ENCODE peak calls at places on chromosomes 7 and 10, in nine cellular contexts. E is stimulated activated CD8-positive, alpha-beta memory T cell treated with anti-CD3 and anti-CD28 coated beads, Interleukin-4, amount 100 ng/mL, for 24 hours; S is HT-29; N is astrocyte of the cerebellum; I is Calu3; C is stimulated activated CD4-positive, alpha-beta T cell treated with anti-CD3 and anti-CD28 coated beads, Interleukin-4, amount 100 ng/mL, for 1 hour; Z is MM.1S; W is left ventricle myocardium superior; A is NK-92 treated with Interleukin-12 subunit alpha and Interleukin-12 subunit beta, amount 100 ng/mL, for 24 hours. O is an unnamed sample.

GRCh38 chr7:127588697-127589482 is 679 bp downstream of the ARF5 start:
- DNase-seq in E (no peak), S (peak), N (no peak), I (peak), C (peak), Z (peak), W (peak), A (peak), O (peak)

GRCh38 chr7:5211730-5212482 is 21.9 kb downstream of the WIPI2 start:
- DNase-seq in E (no peak), S (no peak), N (no peak), I (no peak), C (no peak), Z (no peak), W (no peak), A (no peak), O (no peak)

GRCh38 chr7:10312942-10313341 is 660.7 kb upstream of the PHF14 start:
- DNase-seq in E (no peak), S (no peak), N (no peak), I (no peak), C (no peak), Z (no peak), W (no peak), A (no peak), O (no peak)

GRCh38 chr10:120598377-120598776 is 141.3 kb downstream of the PLPP4 start:
- DNase-seq in E (no peak), S (peak), N (no peak), I (no peak), C (no peak), Z (no peak), W (no peak), A (no peak), O (no peak)

GRCh38 chr7:130940907-130941306 is 206.9 kb upstream of the KLF14 start:
- DNase-seq in E (no peak), S (peak), N (no peak), I (no peak), C (no peak), Z (no peak), W (no peak), A (no peak), O (no peak)

GRCh38 chr7:99489235-99489634 is 10.8 kb downstream of the ZNF394 start:
- DNase-seq in E (no peak), S (no peak), N (no peak), I (no peak), C (no peak), Z (no peak), W (no peak), A (no peak), O (no peak)

GRCh38 chr10:130578532-130579289 is 442.5 kb downstream of the GLRX3 start:
- DNase-seq in E (no peak), S (no peak), N (no peak), I (no peak), C (no peak), Z (no peak), W (no peak), A (no peak), O (no peak)

GRCh38 chr7:81330108-81330507 is 411.3 kb upstream of the SEMA3C start:
- DNase-seq in E (no peak), S (peak), N (no peak), I (peak), C (no peak), Z (no peak), W (no peak), A (no peak), O (no peak)

GRCh38 chr10:73979428-73980407 is 18.2 kb upstream of the VCL start:
- DNase-seq in E (no peak), S (no peak), N (no peak), I (no peak), C (no peak), Z (no peak), W (no peak), A (no peak), O (no peak)

GRCh38 chr7:128928159-128928558 is 9.6 kb upstream of the IRF5 start:
- DNase-seq in E (no peak), S (no peak), N (no peak), I (no peak), C (no peak), Z (no peak), W (no peak), A (no peak), O (no peak)

GRCh38 chr10:92702301-92702916 is 12.7 kb downstream of the HHEX start:
- DNase-seq in E (no peak), S (no peak), N (no peak), I (no peak), C (no peak), Z (no peak), W (no peak), A (no peak), O (no peak)

GRCh38 chr10:102152545-102152890 is 329 bp downstream of the NOLC1 start:
- DNase-seq in E (peak), S (no peak), N (no peak), I (peak), C (peak), Z (no peak), W (no peak), A (no peak), O (no peak)

GRCh38 chr7:44236333-44236728 is 35.6 kb downstream of the YKT6 start:
- DNase-seq in E (no peak), S (no peak), N (no peak), I (no peak), C (no peak), Z (no peak), W (no peak), A (no peak), O (no peak)

GRCh38 chr7:47635091-47636090 is 53.5 kb upstream of the TNS3 start:
- DNase-seq in E (no peak), S (peak), N (no peak), I (peak), C (no peak), Z (no peak), W (peak), A (no peak), O (peak)

GRCh38 chr7:122143751-122144711 is at the start of gene AASS:
- DNase-seq in E (peak), S (peak), N (peak), I (peak), C (peak), Z (peak), W (peak), A (no peak), O (peak)

GRCh38 chr7:139304517-139304916 is 36.6 kb upstream of the FMC1 start:
- DNase-seq in E (no peak), S (no peak), N (no peak), I (no peak), C (no peak), Z (no peak), W (no peak), A (no peak), O (no peak)

GRCh38 chr7:125516194-125516593 is 586.6 kb upstream of the POT1 start:
- DNase-seq in E (no peak), S (no peak), N (no peak), I (no peak), C (no peak), Z (no peak), W (no peak), A (no peak), O (no peak)

GRCh38 chr10:116170815-116171250 is 102.2 kb downstream of the GFRA1 start:
- DNase-seq in E (no peak), S (no peak), N (peak), I (no peak), C (no peak), Z (no peak), W (no peak), A (no peak), O (no peak)

GRCh38 chr7:154437238-154437637 is 385.0 kb downstream of the DPP6 start:
- DNase-seq in E (no peak), S (no peak), N (no peak), I (no peak), C (no peak), Z (no peak), W (no peak), A (no peak), O (no peak)

GRCh38 chr10:118447478-118447877 is 105.4 kb upstream of the FAM204A start:
- DNase-seq in E (no peak), S (no peak), N (peak), I (no peak), C (no peak), Z (no peak), W (peak), A (no peak), O (no peak)

GRCh38 chr7:128347573-128348147 is 4.0 kb upstream of the RBM28 start:
- DNase-seq in E (peak), S (peak), N (no peak), I (peak), C (peak), Z (peak), W (peak), A (peak), O (peak)

GRCh38 chr7:157383868-157384267 is 47.1 kb downstream of the DNAJB6 start:
- DNase-seq in E (no peak), S (no peak), N (no peak), I (no peak), C (no peak), Z (no peak), W (no peak), A (no peak), O (no peak)

GRCh38 chr10:30719832-30720231 is 90.3 kb upstream of the LYZL2 start:
- DNase-seq in E (no peak), S (no peak), N (no peak), I (no peak), C (no peak), Z (no peak), W (no peak), A (no peak), O (no peak)

GRCh38 chr10:75208177-75208576 is 2.4 kb upstream of the VDAC2 start:
- DNase-seq in E (no peak), S (no peak), N (no peak), I (no peak), C (no peak), Z (no peak), W (no peak), A (no peak), O (no peak)

GRCh38 chr10:99733366-99733765 is 1.3 kb downstream of the CUTC start:
- DNase-seq in E (no peak), S (no peak), N (no peak), I (no peak), C (no peak), Z (no peak), W (no peak), A (no peak), O (no peak)

GRCh38 chr7:104584620-104585019 is 256.2 kb downstream of the LHFPL3 start:
- DNase-seq in E (no peak), S (no peak), N (no peak), I (no peak), C (no peak), Z (no peak), W (no peak), A (no peak), O (no peak)

GRCh38 chr7:157884461-157885062 is 547.8 kb downstream of the DNAJB6 start:
- DNase-seq in E (no peak), S (no peak), N (no peak), I (no peak), C (no peak), Z (no peak), W (no peak), A (no peak), O (no peak)

GRCh38 chr10:116767235-116767634 is 24.9 kb upstream of the HSPA12A start:
- DNase-seq in E (no peak), S (no peak), N (no peak), I (no peak), C (no peak), Z (no peak), W (peak), A (no peak), O (no peak)

GRCh38 chr7:38273286-38273995 is at the start of gene TARP:
- DNase-seq in E (no peak), S (no peak), N (no peak), I (no peak), C (no peak), Z (no peak), W (no peak), A (no peak), O (no peak)

GRCh38 chr7:95430864-95431263 is 4.0 kb downstream of the PON2 start:
- DNase-seq in E (no peak), S (peak), N (no peak), I (peak), C (no peak), Z (no peak), W (no peak), A (no peak), O (no peak)

GRCh38 chr10:59362184-59362966 is at the start of gene FAM13C:
- DNase-seq in E (no peak), S (no peak), N (peak), I (peak), C (peak), Z (peak), W (peak), A (no peak), O (peak)

GRCh38 chr7:33932221-33932620 is 26.9 kb downstream of the BMPER start:
- DNase-seq in E (no peak), S (no peak), N (no peak), I (no peak), C (no peak), Z (peak), W (no peak), A (no peak), O (no peak)